ENCODE peak calls at places on chromosomes 12 and 14, in six cellular contexts. F is A549, N is right lobe of liver, W is fibroblast of the aortic adventitia, C is choroid plexus epithelial cell, G is dorsolateral prefrontal cortex. I is an unnamed sample.

GRCh38 chr12:129531004-129531403 is 372.8 kb downstream of the TMEM132D start:
- DNase-seq in F (no peak), N (peak; percentile 37), W (no peak), C (peak; percentile 26), G (no peak), I (no peak)

GRCh38 chr12:86256169-86256568 is at the start of gene MGAT4C:
- DNase-seq in F (no peak), N (no peak), W (no peak), C (no peak), G (no peak), I (no peak)

GRCh38 chr12:12585115-12585862 is 22.6 kb upstream of the DUSP16 start:
- DNase-seq in F (no peak), N (no peak), W (peak; percentile 17), C (peak; percentile 31), G (no peak), I (no peak)

GRCh38 chr12:93042684-93043083 is 113.6 kb upstream of the EEA1 start:
- DNase-seq in F (no peak), N (no peak), W (no peak), C (no peak), G (no peak), I (no peak)

GRCh38 chr12:18576104-18576622 is 161.6 kb downstream of the PLCZ1 start:
- DNase-seq in F (no peak), N (no peak), W (peak; percentile 16), C (peak; percentile 43), G (no peak), I (peak; percentile 27)

GRCh38 chr12:69105101-69105613 is 134.2 kb upstream of the CPSF6 start:
- DNase-seq in F (no peak), N (no peak), W (no peak), C (no peak), G (no peak), I (no peak)

GRCh38 chr14:80805136-80805535 is 136.4 kb downstream of the CEP128 start:
- DNase-seq in F (no peak), N (no peak), W (peak; percentile 27), C (no peak), G (no peak), I (peak; percentile 51)

GRCh38 chr12:53327435-53328042 is 6.1 kb upstream of the AAAS start:
- DNase-seq in F (peak; percentile 60), N (no peak), W (peak; percentile 33), C (peak; percentile 24), G (no peak), I (no peak)

GRCh38 chr12:76878045-76878898 is 547 bp downstream of the CSRP2 start:
- DNase-seq in F (peak; percentile 10), N (peak; percentile 42), W (no peak), C (peak; percentile 20), G (peak; percentile 19), I (peak; percentile 33)

GRCh38 chr12:6925543-6926279 is 2.0 kb upstream of the ATN1 start:
- DNase-seq in F (peak; percentile 91), N (peak; percentile 63), W (peak; percentile 97), C (peak; percentile 63), G (no peak), I (peak; percentile 88)

GRCh38 chr14:105397350-105397931 is 897 bp upstream of the TEX22 start:
- DNase-seq in F (no peak), N (peak; percentile 21), W (no peak), C (no peak), G (no peak), I (no peak)

GRCh38 chr14:105398726-105399440 is 545 bp downstream of the TEX22 start:
- DNase-seq in F (peak; percentile 46), N (no peak), W (no peak), C (peak; percentile 36), G (no peak), I (peak; percentile 46)

GRCh38 chr14:105398044-105398725 is at the start of gene TEX22:
- DNase-seq in F (peak; percentile 80), N (peak; percentile 90), W (peak; percentile 70), C (peak; percentile 80), G (peak; percentile 83), I (peak; percentile 94)

GRCh38 chr14:105400016-105400415 is 1.7 kb downstream of the TEX22 start:
- DNase-seq in F (no peak), N (no peak), W (no peak), C (no peak), G (no peak), I (no peak)

DNA sequence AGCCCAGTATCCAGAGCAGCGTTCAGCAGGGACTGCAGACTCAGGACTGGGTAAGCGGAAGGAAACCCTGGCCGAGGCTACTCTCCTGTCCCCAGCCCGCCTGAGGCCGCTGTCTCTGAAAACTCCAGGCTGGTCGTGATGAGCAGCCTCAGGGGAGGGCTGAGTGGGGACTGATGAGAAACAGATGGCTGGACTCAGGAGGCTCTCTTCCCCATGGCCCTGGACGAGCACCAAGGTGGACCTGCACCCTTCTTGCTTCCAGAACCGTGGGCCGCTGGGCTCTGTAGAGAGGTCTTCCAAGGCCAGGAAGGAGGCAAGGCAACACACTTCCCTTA is 1.1 kb downstream of the TEX22 start:
- DNase-seq in F (no peak), N (peak; percentile 20), W (no peak), C (no peak), G (no peak), I (no peak)
- H3K4me3 ChIP-seq in F (peak overlapping the region; percentile 100), N (no peak overlapping the region), W (peak overlapping the region; percentile 86), C (peak overlapping the region; percentile 73), G (peak overlapping the region; percentile 94), I (peak overlapping the region; percentile 72)

GRCh38 chr12:31705651-31706050 is 23.2 kb downstream of the AMN1 start:
- DNase-seq in F (no peak), N (no peak), W (no peak), C (no peak), G (no peak), I (no peak)

DNA sequence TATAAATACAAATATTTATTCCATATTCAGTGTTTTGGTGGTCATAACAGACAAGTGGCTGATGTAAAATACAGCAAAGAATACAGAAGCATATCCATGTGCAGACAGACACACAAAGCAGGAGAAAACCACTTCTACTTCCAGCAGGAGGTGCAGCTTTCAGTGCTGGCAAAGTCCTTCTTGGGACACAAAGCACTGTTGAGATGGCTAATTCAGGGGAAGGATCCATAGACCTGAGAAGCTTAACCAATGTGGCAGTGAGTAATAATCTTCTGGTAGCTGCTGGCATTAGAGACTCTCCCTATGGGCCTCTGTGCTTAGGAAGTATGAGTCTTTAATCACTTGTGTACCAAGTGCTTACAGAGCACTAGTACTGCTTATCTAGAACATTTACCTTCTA is 26.8 kb downstream of the AMN1 start:
- DNase-seq in F (peak; percentile 60), N (no peak), W (peak; percentile 53), C (peak; percentile 62), G (no peak), I (peak; percentile 9)
- TF ChIP-seq CTCF in F (peak; percentile 22), N (no peak), W (peak; percentile 25), C (peak; percentile 58), G (no peak), I (peak; percentile 14)

DNA sequence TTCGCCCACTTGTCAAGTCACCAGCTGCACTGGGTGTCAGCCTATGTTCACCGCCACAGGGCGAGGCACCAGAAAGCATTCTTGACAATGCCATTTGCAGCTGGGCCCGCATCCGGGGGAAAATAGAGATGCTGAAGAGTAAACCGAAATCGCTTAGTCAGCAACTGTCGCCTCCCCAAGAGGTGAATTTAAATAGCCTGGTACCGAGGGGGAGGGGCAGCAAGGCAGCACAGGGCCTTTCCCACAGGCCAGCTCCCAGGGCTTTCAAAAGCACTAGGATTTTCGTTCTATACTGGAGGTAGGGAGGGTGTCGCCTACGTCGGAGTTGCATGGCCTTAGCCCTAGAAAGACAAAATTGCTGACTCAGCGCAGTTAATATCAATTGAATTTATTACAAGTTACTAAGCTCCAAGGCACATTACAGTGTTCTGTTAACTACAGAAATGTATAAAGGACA is 4.3 kb downstream of the IRF2BPL start:
- DNase-seq in F (peak; percentile 80), N (peak; percentile 43), W (peak; percentile 41), C (peak; percentile 40), G (no peak), I (peak; percentile 62)
- H3K4me3 ChIP-seq in F (peak overlapping the region; percentile 78), N (peak overlapping the region; percentile 27), W (peak overlapping the region; percentile 91), C (peak overlapping the region; percentile 83), G (peak overlapping the region; percentile 83), I (peak overlapping the region; percentile 95)

DNA sequence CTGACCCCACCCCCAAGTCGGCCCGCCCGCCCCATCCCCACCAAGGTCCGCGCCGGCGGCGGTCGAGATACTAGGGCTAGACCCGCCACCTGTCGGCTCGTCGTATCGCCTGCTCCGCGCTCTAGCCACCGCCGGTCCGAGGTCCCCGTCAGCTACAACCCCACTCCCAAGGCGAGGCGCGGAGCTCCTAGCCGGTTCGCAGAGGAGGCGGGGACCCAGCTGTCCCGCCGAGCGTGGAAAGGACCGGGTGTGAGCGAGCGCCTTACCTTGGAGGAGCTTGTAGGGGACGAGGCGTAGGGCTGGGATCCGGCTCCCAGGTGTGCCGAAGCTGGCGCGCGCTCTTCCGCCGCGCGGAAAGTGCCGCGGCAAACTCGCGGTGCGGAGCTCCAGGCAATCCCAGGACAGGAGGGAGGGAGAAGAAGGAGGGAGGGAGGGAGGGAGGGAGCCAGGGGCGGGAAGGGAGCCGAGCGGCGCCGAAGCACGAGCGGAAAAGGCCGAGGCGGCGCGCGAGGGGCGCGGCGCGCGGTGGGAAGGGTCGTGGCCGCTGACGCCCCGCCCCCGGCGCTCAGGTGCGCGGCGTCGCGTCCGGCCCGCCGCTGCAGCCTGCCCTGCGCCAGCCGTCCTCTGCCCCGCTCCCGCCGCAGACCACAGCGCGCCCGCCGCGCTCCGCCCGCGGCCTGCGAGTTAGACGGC is at the start of gene PAWR:
- DNase-seq in F (peak; percentile 89), N (peak; percentile 88), W (peak; percentile 63), C (peak; percentile 78), G (peak; percentile 6), I (peak; percentile 82)
- TF ChIP-seq CTCF in F (peak; percentile 34), N (peak; percentile 31), W (peak; percentile 11), C (peak; percentile 30), G (no peak), I (no peak)

DNA sequence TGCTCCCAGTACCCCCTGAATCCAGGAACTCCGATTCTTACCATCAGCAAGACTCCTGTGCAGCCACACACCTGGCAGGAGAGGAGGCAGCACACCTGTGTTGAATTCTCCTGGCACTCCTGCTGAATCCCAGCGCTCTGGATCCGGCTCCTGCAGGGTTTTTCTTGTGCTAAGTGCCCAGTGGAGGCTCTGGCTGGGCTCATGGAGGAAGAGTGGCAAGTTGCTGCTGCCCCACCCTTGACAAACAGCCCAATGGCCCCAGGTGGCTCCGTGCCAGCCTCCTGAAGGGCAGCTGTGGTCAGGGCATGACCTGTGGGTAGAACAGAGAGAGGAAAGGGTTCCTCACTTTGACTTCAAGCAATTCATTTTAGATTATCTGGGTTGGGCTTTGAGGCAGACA is 20.0 kb downstream of the CRACR2A start:
- DNase-seq in F (no peak), N (no peak), W (no peak), C (no peak), G (no peak), I (no peak)
- H3K4me3 ChIP-seq in F (no peak overlapping the region), N (no peak overlapping the region), W (no peak overlapping the region), C (no peak overlapping the region), G (no peak overlapping the region), I (no peak overlapping the region)

GRCh38 chr12:106790020-106790419 is 15.5 kb downstream of the RIC8B start:
- DNase-seq in F (no peak), N (no peak), W (no peak), C (no peak), G (no peak), I (no peak)
- TF ChIP-seq CTCF in F (peak; percentile 20), N (peak; percentile 4), W (no peak), C (peak; percentile 43), G (no peak), I (no peak)

DNA sequence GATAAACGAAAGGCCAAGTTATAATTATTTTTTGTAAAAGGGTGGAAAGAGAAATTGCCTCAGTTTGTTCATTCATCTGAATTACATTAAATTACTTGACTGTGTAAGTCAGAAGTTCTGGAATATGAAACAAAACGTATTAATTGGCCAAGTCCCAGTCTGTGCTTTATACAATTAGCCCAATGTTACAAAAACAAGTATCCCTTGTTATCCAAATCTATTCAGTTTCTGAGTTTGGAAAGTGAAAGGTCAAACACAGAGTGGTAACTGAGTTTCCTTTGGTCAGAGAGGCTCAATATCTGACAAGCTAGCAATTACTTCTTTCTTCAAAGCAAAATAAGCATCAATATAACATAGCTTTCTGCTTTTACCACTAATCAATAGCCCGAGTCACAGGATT is 62.6 kb downstream of the SPPL3 start:
- DNase-seq in F (no peak), N (no peak), W (no peak), C (no peak), G (no peak), I (no peak)
- H3K4me3 ChIP-seq in F (no peak overlapping the region), N (no peak overlapping the region), W (no peak overlapping the region), C (no peak overlapping the region), G (no peak overlapping the region), I (no peak overlapping the region)

I was measured in foreskin fibroblast.